ENCODE peak calls at places on chromosomes 13 and 19, in six cellular contexts. M is heart right ventricle, C is endodermal cell, A is fibroblast of lung, Y is testis, J is uterus. E is an unnamed sample.

GRCh38 chr13:100363351-100363750 is 225.2 kb downstream of the GGACT start:
- DNase-seq in A (peak; percentile 55), C (no peak), J (no peak), M (no peak), Y (no peak), E (no peak)

GRCh38 chr19:31066385-31066784 is 282.9 kb downstream of the TSHZ3 start:
- DNase-seq in A (peak; percentile 65), C (no peak), M (no peak), J (no peak), Y (no peak), E (no peak)

GRCh38 chr19:38900220-38900629 is 456 bp downstream of the NFKBIB start:
- DNase-seq in C (no peak), J (no peak), M (no peak), Y (no peak), A (no peak), E (no peak)

GRCh38 chr19:39444598-39445257 is 654 bp upstream of the SUPT5H start:
- DNase-seq in A (peak; percentile 38), Y (peak; percentile 38), C (no peak), M (no peak), J (no peak), E (no peak)

GRCh38 chr19:16359074-16359473 is 34.4 kb downstream of the KLF2 start:
- DNase-seq in J (no peak), A (no peak), C (no peak), M (no peak), Y (no peak), E (no peak)

GRCh38 chr13:75251188-75251587 is 230.8 kb downstream of the TBC1D4 start:
- DNase-seq in M (no peak), A (no peak), Y (no peak), J (no peak), C (no peak), E (no peak)

GRCh38 chr13:99269627-99270252 is 11.6 kb upstream of the GPR18 start:
- DNase-seq in M (no peak), Y (no peak), A (peak; percentile 81), J (no peak), C (no peak), E (no peak)

GRCh38 chr13:79987761-79988160 is 353.2 kb downstream of the SPRY2 start:
- DNase-seq in Y (no peak), C (no peak), J (no peak), M (no peak), A (no peak), E (no peak)

GRCh38 chr13:73411067-73411809 is 352.4 kb downstream of the KLF5 start:
- DNase-seq in J (no peak), A (no peak), M (no peak), Y (no peak), C (no peak), E (no peak)

GRCh38 chr13:54733639-54734038 is 1705.0 kb downstream of the OLFM4 start:
- DNase-seq in Y (no peak), C (peak; percentile 62), A (no peak), J (no peak), M (no peak), E (no peak)

GRCh38 chr19:53424968-53425597 is 6.7 kb upstream of the ZNF761 start:
- DNase-seq in M (peak; percentile 78), J (peak; percentile 86), Y (peak; percentile 88), C (peak; percentile 91), A (peak; percentile 71), E (peak; percentile 56)

GRCh38 chr19:12723383-12723642 is 419 bp downstream of the TNPO2 start:
- DNase-seq in J (no peak), A (peak; percentile 14), M (no peak), C (peak; percentile 56), Y (no peak), E (no peak)

GRCh38 chr13:107367258-107367657 is 799.3 kb upstream of the ARGLU1 start:
- DNase-seq in J (no peak), C (no peak), M (no peak), A (no peak), Y (no peak), E (no peak)

GRCh38 chr13:29490561-29490960 is 104.9 kb downstream of the SLC7A1 start:
- DNase-seq in J (no peak), M (no peak), C (no peak), Y (no peak), A (no peak), E (no peak)

GRCh38 chr13:21733475-21734311 is 62.8 kb downstream of the FGF9 start:
- DNase-seq in C (peak; percentile 61), A (no peak), J (no peak), Y (no peak), M (no peak), E (no peak)

GRCh38 chr19:34481861-34482379 is 362 bp downstream of the WTIP start:
- DNase-seq in Y (no peak), M (no peak), C (peak; percentile 74), J (no peak), A (peak; percentile 64), E (no peak)

GRCh38 chr19:45955905-45956608 is 17.6 kb downstream of the NOVA2 start:
- DNase-seq in Y (no peak), J (peak; percentile 79), M (peak; percentile 90), C (peak; percentile 62), A (no peak), E (no peak)

GRCh38 chr13:37886879-37887278 is 17.3 kb upstream of the TRPC4 start:
- DNase-seq in J (peak; percentile 41), Y (no peak), A (peak; percentile 10), C (no peak), M (no peak), E (no peak)

GRCh38 chr19:18785179-18786124 is 5.7 kb downstream of the COMP start:
- DNase-seq in M (peak; percentile 53), Y (peak; percentile 84), C (peak; percentile 99), A (peak; percentile 65), J (peak; percentile 76), E (peak; percentile 92)

GRCh38 chr13:47426126-47426849 is 529.4 kb upstream of the HTR2A start:
- DNase-seq in J (no peak), M (peak; percentile 27), A (peak; percentile 97), C (no peak), Y (no peak), E (no peak)

GRCh38 chr13:27038323-27038722 is 133.3 kb downstream of the USP12 start:
- DNase-seq in M (no peak), Y (no peak), C (no peak), A (peak; percentile 63), J (no peak), E (no peak)

GRCh38 chr19:3494559-3494958 is 5.9 kb downstream of the DOHH start:
- DNase-seq in A (no peak), Y (no peak), M (no peak), C (no peak), J (no peak), E (no peak)

GRCh38 chr19:6056801-6057650 is 53.3 kb downstream of the RFX2 start:
- DNase-seq in J (peak; percentile 91), M (peak; percentile 84), Y (peak; percentile 61), C (peak; percentile 48), A (peak; percentile 92), E (peak; percentile 76)

GRCh38 chr19:53977991-53978731 is 13.3 kb upstream of the CACNG6 start:
- DNase-seq in C (peak; percentile 98), J (peak; percentile 21), A (peak; percentile 69), M (peak; percentile 78), Y (peak; percentile 95), E (no peak)

GRCh38 chr19:43700368-43701015 is 15.4 kb upstream of the IRGC start:
- DNase-seq in J (peak; percentile 67), A (peak; percentile 85), M (peak; percentile 76), C (no peak), Y (peak; percentile 34), E (peak; percentile 56)
- H3K4me3 ChIP-seq in J (peak overlapping the region; percentile 17), A (peak overlapping the region; percentile 42), M (peak overlapping the region; percentile 47), C (no peak overlapping the region), Y (no peak overlapping the region), E (no peak overlapping the region)

GRCh38 chr19:43433689-43434088 is 19.0 kb downstream of the TEX101 start:
- DNase-seq in C (no peak), M (no peak), Y (no peak), J (no peak), A (no peak), E (no peak)

GRCh38 chr19:43432866-43433673 is 18.4 kb downstream of the TEX101 start:
- DNase-seq in C (peak; percentile 92), M (peak; percentile 37), J (peak; percentile 22), Y (peak; percentile 73), A (peak; percentile 51), E (peak; percentile 78)

GRCh38 chr19:43429395-43429794 is 14.7 kb downstream of the TEX101 start:
- DNase-seq in A (no peak), J (no peak), Y (no peak), M (no peak), C (no peak), E (no peak)

GRCh38 chr19:43430976-43431375 is 16.3 kb downstream of the TEX101 start:
- DNase-seq in C (no peak), Y (no peak), A (no peak), M (no peak), J (no peak), E (no peak)

DNA sequence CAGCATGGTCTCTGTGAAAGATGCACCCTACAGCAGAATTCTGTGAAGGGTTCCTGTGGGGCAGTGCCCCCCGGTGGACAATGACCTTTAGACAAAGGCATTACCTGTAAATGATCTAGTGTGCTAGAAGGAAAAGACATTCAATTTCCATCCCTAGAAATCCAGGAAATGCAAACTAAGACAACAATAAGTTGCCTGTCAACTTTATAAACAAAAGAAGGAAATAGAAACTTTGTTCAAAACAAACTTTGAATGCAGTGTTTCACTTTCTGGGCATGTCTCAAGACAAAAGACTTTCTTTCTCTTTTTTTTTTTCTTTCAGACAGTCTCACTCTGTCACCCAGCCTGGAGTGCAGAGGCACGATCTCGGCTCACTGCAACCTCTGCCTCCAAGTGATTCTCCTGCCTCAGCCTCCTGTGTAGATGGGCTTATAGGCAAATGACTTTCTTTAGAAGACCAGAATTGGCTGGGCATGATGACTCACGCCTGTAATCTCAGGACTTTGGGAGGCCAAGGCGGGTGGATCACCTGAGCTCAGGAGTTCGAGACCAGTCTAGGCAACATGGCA is 15.5 kb downstream of the TEX101 start:
- DNase-seq in M (no peak), A (peak; percentile 25), Y (no peak), C (peak; percentile 78), J (no peak), E (no peak)
- TF ChIP-seq CTCF in M (no peak), A (no peak), Y (no peak), C (peak; percentile 70), J (no peak), E (no peak)

GRCh38 chr19:912181-913079 is 589 bp downstream of the R3HDM4 start:
- DNase-seq in Y (no peak), M (no peak), A (no peak), J (no peak), C (no peak), E (no peak)
- H3K4me1 ChIP-seq in Y (peaks cover 10% of the 10 kb centered on the region), M (peaks cover 9% of the 10 kb centered on the region), A (peaks cover 6% of the 10 kb centered on the region), J (no peaks in the 10 kb centered on the region), C (no peaks in the 10 kb centered on the region), E (peaks cover 40% of the 10 kb centered on the region)

GRCh38 chr19:56103027-56103614 is 18.0 kb downstream of the ZNF787 start:
- DNase-seq in M (no peak), A (no peak), J (no peak), Y (no peak), C (no peak), E (no peak)
- H3K4me3 ChIP-seq in M (no peak overlapping the region), A (no peak overlapping the region), J (no peak overlapping the region), Y (no peak overlapping the region), C (no peak overlapping the region), E (no peak overlapping the region)

GRCh38 chr13:23870356-23871146 is 18.6 kb downstream of the MIPEP start:
- DNase-seq in J (no peak), M (no peak), Y (no peak), A (peak; percentile 17), C (no peak), E (no peak)

GRCh38 chr13:23881408-23881785 is 7.8 kb downstream of the MIPEP start:
- DNase-seq in A (no peak), M (no peak), Y (no peak), J (no peak), C (peak; percentile 47), E (no peak)

GRCh38 chr13:23871616-23872220 is 17.5 kb downstream of the MIPEP start:
- DNase-seq in Y (no peak), C (no peak), M (no peak), J (no peak), A (peak; percentile 76), E (no peak)

GRCh38 chr13:23876265-23876664 is 12.9 kb downstream of the MIPEP start:
- DNase-seq in Y (no peak), A (peak; percentile 46), M (no peak), C (no peak), J (no peak), E (peak; percentile 42)
- TF ChIP-seq CTCF in Y (no peak), A (peak; percentile 48), M (peak; percentile 39), C (peak; percentile 72), J (no peak), E (peak; percentile 7)

E was measured in mucosa of descending colon.